ENCODE peak calls at places on chromosomes 1 and 21, in nine cellular contexts. D is GM12892; K is dorsolateral prefrontal cortex; G is GM03348; Z is retina; T is NCI-H1105; H is KG1; R is CD4-positive, CD25-positive, alpha-beta regulatory T cell; A is progenitor cell of endocrine pancreas. V is an unnamed sample.

GRCh38 chr1:54121482-54122130 is 31.2 kb downstream of the CDCP2 start:
- DNase-seq in D (peak; percentile 79), K (peak; percentile 89), G (peak; percentile 94), Z (peak; percentile 94), T (no peak), H (peak; percentile 42), R (peak; percentile 45), A (peak; percentile 83), V (peak; percentile 74)

GRCh38 chr1:110544753-110545152 is 25.8 kb upstream of the KCNA10 start:
- DNase-seq in D (no peak), K (no peak), G (no peak), Z (no peak), T (no peak), H (no peak), R (no peak), A (no peak), V (no peak)

GRCh38 chr1:3478187-3478586 is 23.7 kb downstream of the ARHGEF16 start:
- DNase-seq in D (no peak), K (no peak), G (no peak), Z (no peak), T (no peak), H (no peak), R (no peak), A (no peak), V (no peak)

GRCh38 chr1:29896300-29896699 is 660.0 kb downstream of the PTPRU start:
- DNase-seq in D (no peak), K (no peak), G (no peak), Z (no peak), T (no peak), H (no peak), R (no peak), A (no peak), V (no peak)

GRCh38 chr1:32334864-32335618 is 992 bp downstream of the MARCKSL1 start:
- DNase-seq in D (peak; percentile 57), K (peak; percentile 37), G (peak; percentile 86), Z (peak; percentile 87), T (peak; percentile 39), H (peak; percentile 24), R (peak; percentile 71), A (no peak), V (peak; percentile 41)

GRCh38 chr21:45413922-45414321 is 9.0 kb downstream of the COL18A1 start:
- DNase-seq in D (no peak), K (no peak), G (no peak), Z (no peak), T (no peak), H (no peak), R (no peak), A (no peak), V (no peak)

GRCh38 chr1:210321131-210321530 is 7.6 kb upstream of the HHAT start:
- DNase-seq in D (no peak), K (no peak), G (no peak), Z (no peak), T (no peak), H (no peak), R (no peak), A (no peak), V (no peak)

GRCh38 chr1:207155018-207155417 is 51.0 kb downstream of the C4BPA start:
- DNase-seq in D (no peak), K (no peak), G (no peak), Z (no peak), T (no peak), H (no peak), R (no peak), A (no peak), V (no peak)

GRCh38 chr1:110305875-110306420 is 33.2 kb upstream of the RBM15 start:
- DNase-seq in D (no peak), K (no peak), G (no peak), Z (no peak), T (no peak), H (no peak), R (no peak), A (no peak), V (no peak)

GRCh38 chr1:97920275-97920831 is 481 bp downstream of the DPYD start:
- DNase-seq in D (no peak), K (no peak), G (no peak), Z (no peak), T (peak; percentile 37), H (peak; percentile 77), R (no peak), A (no peak), V (no peak)

GRCh38 chr21:17270234-17270633 is 242.6 kb upstream of the CXADR start:
- DNase-seq in D (no peak), K (peak; percentile 5), G (peak; percentile 74), Z (peak; percentile 34), T (peak; percentile 33), H (no peak), R (no peak), A (no peak), V (peak; percentile 57)

GRCh38 chr1:6625579-6626149 is 996 bp downstream of the THAP3 start:
- DNase-seq in D (no peak), K (peak; percentile 9), G (peak; percentile 71), Z (peak; percentile 72), T (no peak), H (peak; percentile 9), R (no peak), A (no peak), V (no peak)

GRCh38 chr1:25695066-25695990 is 78.7 kb downstream of the MAN1C1 start:
- DNase-seq in D (no peak), K (no peak), G (peak; percentile 88), Z (peak; percentile 45), T (no peak), H (no peak), R (no peak), A (no peak), V (no peak)

GRCh38 chr1:90721210-90722194 is 4.4 kb upstream of the BARHL2 start:
- DNase-seq in D (no peak), K (peak; percentile 79), G (peak; percentile 82), Z (peak; percentile 88), T (peak; percentile 87), H (peak; percentile 28), R (no peak), A (no peak), V (peak; percentile 70)

GRCh38 chr1:74571493-74571800 is 59.0 kb upstream of the LRRC53 start:
- DNase-seq in D (no peak), K (no peak), G (no peak), Z (no peak), T (no peak), H (no peak), R (no peak), A (no peak), V (no peak)

GRCh38 chr1:206685256-206685748 is 597 bp downstream of the MAPKAPK2 start:
- DNase-seq in D (peak; percentile 43), K (no peak), G (peak; percentile 78), Z (no peak), T (peak; percentile 22), H (no peak), R (peak; percentile 31), A (peak; percentile 17), V (no peak)

GRCh38 chr1:104830534-104830933 is 1080.8 kb downstream of the AMY1C start:
- DNase-seq in D (no peak), K (no peak), G (no peak), Z (no peak), T (no peak), H (no peak), R (no peak), A (no peak), V (no peak)